ENCODE peak calls at places on chromosome 15, in eight cellular contexts. One of them, this sample, is unnamed. For H3K9me3, the result is how much of the 10 kb centered on the place peaks cover.

GRCh38 chr15:47196057-47196456 is 521.2 kb upstream of the SEMA6D start:
- DNase-seq in psoas muscle: peak
- DNase-seq in upper lobe of right lung: peak
- DNase-seq in astrocyte: peak
- DNase-seq in left ventricle myocardium inferior: peak
- DNase-seq in SJSA1: peak
- DNase-seq in iPS DF 6.9: peak
- DNase-seq in transverse colon: peak
- DNase-seq in this sample: peak

GRCh38 chr15:100383302-100384107 is 41.7 kb upstream of the ADAMTS17 start:
- DNase-seq in astrocyte: peak
- DNase-seq in SJSA1: no peak
- DNase-seq in transverse colon: peak
- DNase-seq in upper lobe of right lung: no peak
- DNase-seq in iPS DF 6.9: no peak
- DNase-seq in left ventricle myocardium inferior: no peak
- DNase-seq in psoas muscle: no peak
- DNase-seq in this sample: no peak

GRCh38 chr15:39583586-39584265 is 2.8 kb downstream of the THBS1 start:
- DNase-seq in transverse colon: peak
- DNase-seq in upper lobe of right lung: no peak
- DNase-seq in SJSA1: peak
- DNase-seq in astrocyte: no peak
- DNase-seq in psoas muscle: no peak
- DNase-seq in iPS DF 6.9: no peak
- DNase-seq in left ventricle myocardium inferior: no peak
- DNase-seq in this sample: no peak

GRCh38 chr15:74978503-74978902 is 16.9 kb upstream of the SCAMP5 start:
- DNase-seq in upper lobe of right lung: no peak
- DNase-seq in transverse colon: no peak
- DNase-seq in left ventricle myocardium inferior: no peak
- DNase-seq in astrocyte: no peak
- DNase-seq in iPS DF 6.9: no peak
- DNase-seq in SJSA1: peak
- DNase-seq in psoas muscle: no peak
- DNase-seq in this sample: no peak

GRCh38 chr15:94135748-94136147 is 95.6 kb upstream of the MCTP2 start:
- DNase-seq in SJSA1: no peak
- DNase-seq in transverse colon: no peak
- DNase-seq in left ventricle myocardium inferior: no peak
- DNase-seq in astrocyte: no peak
- DNase-seq in upper lobe of right lung: no peak
- DNase-seq in psoas muscle: no peak
- DNase-seq in iPS DF 6.9: no peak
- DNase-seq in this sample: no peak

GRCh38 chr15:70714575-70714974 is 48.8 kb downstream of the UACA start:
- DNase-seq in SJSA1: no peak
- DNase-seq in transverse colon: no peak
- DNase-seq in upper lobe of right lung: no peak
- DNase-seq in astrocyte: peak
- DNase-seq in iPS DF 6.9: no peak
- DNase-seq in left ventricle myocardium inferior: no peak
- DNase-seq in psoas muscle: no peak
- DNase-seq in this sample: no peak

GRCh38 chr15:82951472-82952155 is 906 bp downstream of the HOMER2 start:
- DNase-seq in left ventricle myocardium inferior: no peak
- DNase-seq in upper lobe of right lung: no peak
- DNase-seq in SJSA1: no peak
- DNase-seq in astrocyte: peak
- DNase-seq in iPS DF 6.9: no peak
- DNase-seq in transverse colon: no peak
- DNase-seq in psoas muscle: no peak
- DNase-seq in this sample: no peak

GRCh38 chr15:48451736-48452135 is 120.5 kb downstream of the DUT start:
- DNase-seq in SJSA1: no peak
- DNase-seq in astrocyte: no peak
- DNase-seq in upper lobe of right lung: no peak
- DNase-seq in transverse colon: no peak
- DNase-seq in left ventricle myocardium inferior: no peak
- DNase-seq in psoas muscle: no peak
- DNase-seq in iPS DF 6.9: no peak
- DNase-seq in this sample: no peak

GRCh38 chr15:101099183-101099582 is 152.7 kb downstream of the CHSY1 start:
- DNase-seq in transverse colon: no peak
- DNase-seq in SJSA1: no peak
- DNase-seq in left ventricle myocardium inferior: no peak
- DNase-seq in psoas muscle: peak
- DNase-seq in upper lobe of right lung: no peak
- DNase-seq in iPS DF 6.9: no peak
- DNase-seq in astrocyte: no peak
- DNase-seq in this sample: no peak

GRCh38 chr15:101652098-101652782 is at the start of gene TM2D3:
- DNase-seq in transverse colon: peak
- DNase-seq in psoas muscle: peak
- DNase-seq in astrocyte: peak
- DNase-seq in upper lobe of right lung: peak
- DNase-seq in SJSA1: peak
- DNase-seq in iPS DF 6.9: peak
- DNase-seq in left ventricle myocardium inferior: peak
- DNase-seq in this sample: peak

GRCh38 chr15:99703603-99704443 is 29.4 kb downstream of the LYSMD4 start:
- DNase-seq in left ventricle myocardium inferior: no peak
- DNase-seq in SJSA1: no peak
- DNase-seq in transverse colon: no peak
- DNase-seq in upper lobe of right lung: no peak
- DNase-seq in iPS DF 6.9: no peak
- DNase-seq in astrocyte: peak
- DNase-seq in psoas muscle: no peak
- DNase-seq in this sample: no peak

GRCh38 chr15:39845582-39845981 is 62.9 kb upstream of the FSIP1 start:
- DNase-seq in left ventricle myocardium inferior: no peak
- DNase-seq in SJSA1: no peak
- DNase-seq in upper lobe of right lung: no peak
- DNase-seq in psoas muscle: no peak
- DNase-seq in iPS DF 6.9: no peak
- DNase-seq in astrocyte: no peak
- DNase-seq in transverse colon: no peak
- DNase-seq in this sample: no peak

GRCh38 chr15:63226966-63227401 is 37.6 kb downstream of the RAB8B start:
- DNase-seq in left ventricle myocardium inferior: no peak
- DNase-seq in astrocyte: no peak
- DNase-seq in transverse colon: no peak
- DNase-seq in iPS DF 6.9: no peak
- DNase-seq in SJSA1: no peak
- DNase-seq in psoas muscle: no peak
- DNase-seq in upper lobe of right lung: no peak
- DNase-seq in this sample: no peak

GRCh38 chr15:56919708-56920637 is 1.5 kb downstream of the TCF12 start:
- DNase-seq in iPS DF 6.9: no peak
- DNase-seq in left ventricle myocardium inferior: peak
- DNase-seq in psoas muscle: peak
- DNase-seq in upper lobe of right lung: peak
- DNase-seq in transverse colon: peak
- DNase-seq in SJSA1: no peak
- DNase-seq in astrocyte: peak
- DNase-seq in this sample: no peak

GRCh38 chr15:83844742-83845141 is 190.8 kb downstream of the ADAMTSL3 start:
- DNase-seq in iPS DF 6.9: no peak
- DNase-seq in transverse colon: no peak
- DNase-seq in upper lobe of right lung: no peak
- DNase-seq in SJSA1: no peak
- DNase-seq in psoas muscle: no peak
- DNase-seq in left ventricle myocardium inferior: no peak
- DNase-seq in astrocyte: no peak
- DNase-seq in this sample: no peak

GRCh38 chr15:38540516-38540915 is 24.1 kb downstream of the RASGRP1 start:
- DNase-seq in transverse colon: no peak
- DNase-seq in left ventricle myocardium inferior: no peak
- DNase-seq in astrocyte: no peak
- DNase-seq in SJSA1: no peak
- DNase-seq in iPS DF 6.9: no peak
- DNase-seq in upper lobe of right lung: no peak
- DNase-seq in psoas muscle: no peak
- DNase-seq in this sample: no peak

GRCh38 chr15:50907866-50908208 is 646 bp upstream of the AP4E1 start:
- DNase-seq in upper lobe of right lung: no peak
- DNase-seq in iPS DF 6.9: no peak
- DNase-seq in transverse colon: peak
- DNase-seq in psoas muscle: no peak
- DNase-seq in SJSA1: no peak
- DNase-seq in left ventricle myocardium inferior: no peak
- DNase-seq in astrocyte: peak
- DNase-seq in this sample: peak

GRCh38 chr15:60905587-60905986 is 323.5 kb downstream of the RORA start:
- DNase-seq in iPS DF 6.9: no peak
- DNase-seq in left ventricle myocardium inferior: no peak
- DNase-seq in SJSA1: no peak
- DNase-seq in psoas muscle: no peak
- DNase-seq in astrocyte: no peak
- DNase-seq in transverse colon: peak
- DNase-seq in upper lobe of right lung: no peak
- DNase-seq in this sample: peak

GRCh38 chr15:71066983-71067382 is 48.3 kb upstream of the THSD4 start:
- DNase-seq in astrocyte: peak
- DNase-seq in left ventricle myocardium inferior: no peak
- DNase-seq in SJSA1: no peak
- DNase-seq in iPS DF 6.9: no peak
- DNase-seq in psoas muscle: no peak
- DNase-seq in upper lobe of right lung: no peak
- DNase-seq in transverse colon: no peak
- DNase-seq in this sample: no peak

GRCh38 chr15:22257668-22258401 is 177.5 kb downstream of the OR4M2 start:
- DNase-seq in upper lobe of right lung: no peak
- DNase-seq in iPS DF 6.9: no peak
- DNase-seq in SJSA1: no peak
- DNase-seq in psoas muscle: no peak
- DNase-seq in left ventricle myocardium inferior: no peak
- DNase-seq in transverse colon: no peak
- DNase-seq in astrocyte: no peak
- DNase-seq in this sample: no peak

GRCh38 chr15:22262613-22263020 is 182.3 kb downstream of the OR4M2 start:
- DNase-seq in iPS DF 6.9: no peak
- DNase-seq in SJSA1: no peak
- DNase-seq in astrocyte: no peak
- DNase-seq in transverse colon: peak
- DNase-seq in psoas muscle: peak
- DNase-seq in left ventricle myocardium inferior: no peak
- DNase-seq in upper lobe of right lung: peak
- DNase-seq in this sample: peak

GRCh38 chr15:22257047-22257667 is 176.8 kb downstream of the OR4M2 start:
- DNase-seq in iPS DF 6.9: no peak
- DNase-seq in left ventricle myocardium inferior: no peak
- DNase-seq in astrocyte: no peak
- DNase-seq in psoas muscle: no peak
- DNase-seq in upper lobe of right lung: no peak
- DNase-seq in transverse colon: no peak
- DNase-seq in SJSA1: no peak
- DNase-seq in this sample: no peak

GRCh38 chr15:22259881-22260421 is 179.6 kb downstream of the OR4M2 start:
- DNase-seq in upper lobe of right lung: no peak
- DNase-seq in SJSA1: no peak
- DNase-seq in transverse colon: no peak
- DNase-seq in astrocyte: no peak
- DNase-seq in psoas muscle: no peak
- DNase-seq in iPS DF 6.9: no peak
- DNase-seq in left ventricle myocardium inferior: no peak
- DNase-seq in this sample: no peak

GRCh38 chr15:22258402-22259150 is 178.2 kb downstream of the OR4M2 start:
- DNase-seq in left ventricle myocardium inferior: no peak
- DNase-seq in astrocyte: no peak
- DNase-seq in transverse colon: no peak
- DNase-seq in psoas muscle: no peak
- DNase-seq in iPS DF 6.9: no peak
- DNase-seq in SJSA1: no peak
- DNase-seq in upper lobe of right lung: no peak
- DNase-seq in this sample: no peak
- H3K9me3 ChIP-seq in left ventricle myocardium inferior: under half
- H3K9me3 ChIP-seq in astrocyte: under half
- H3K9me3 ChIP-seq in transverse colon: under half
- H3K9me3 ChIP-seq in psoas muscle: under half
- H3K9me3 ChIP-seq in iPS DF 6.9: under half
- H3K9me3 ChIP-seq in SJSA1: under half
- H3K9me3 ChIP-seq in upper lobe of right lung: under half
- H3K9me3 ChIP-seq in this sample: under half

DNA sequence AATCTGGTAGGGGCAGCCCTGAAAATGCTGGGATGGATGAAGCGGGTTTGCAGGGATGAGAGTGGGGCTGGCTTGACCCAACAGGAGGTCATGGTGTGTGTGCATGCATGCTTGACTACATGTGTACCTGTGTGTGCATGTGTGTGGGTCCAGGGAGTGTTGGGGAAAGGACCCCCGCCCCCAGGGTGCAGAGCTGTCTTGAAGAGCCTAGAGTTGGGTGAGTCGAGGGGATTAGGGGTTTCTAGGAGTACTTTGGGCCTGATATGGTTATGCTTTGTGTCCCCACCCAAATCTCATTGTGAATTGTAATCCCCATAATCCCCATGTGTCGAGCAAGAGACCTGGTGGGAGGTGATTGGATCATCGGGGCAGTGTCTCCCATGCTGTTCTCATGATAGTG is 5.0 kb upstream of the LCTL start:
- DNase-seq in transverse colon: no peak
- DNase-seq in SJSA1: no peak
- DNase-seq in psoas muscle: no peak
- DNase-seq in upper lobe of right lung: peak
- DNase-seq in astrocyte: no peak
- DNase-seq in iPS DF 6.9: no peak
- DNase-seq in left ventricle myocardium inferior: no peak
- DNase-seq in this sample: no peak
- H3K27ac ChIP-seq in transverse colon: no peak
- H3K27ac ChIP-seq in SJSA1: no peak
- H3K27ac ChIP-seq in psoas muscle: no peak
- H3K27ac ChIP-seq in upper lobe of right lung: no peak
- H3K27ac ChIP-seq in astrocyte: no peak
- H3K27ac ChIP-seq in iPS DF 6.9: no peak
- H3K27ac ChIP-seq in left ventricle myocardium inferior: no peak
- H3K27ac ChIP-seq in this sample: no peak

GRCh38 chr15:27214032-27214431 is 243.1 kb downstream of the GABRG3 start:
- DNase-seq in left ventricle myocardium inferior: no peak
- DNase-seq in iPS DF 6.9: no peak
- DNase-seq in psoas muscle: no peak
- DNase-seq in transverse colon: no peak
- DNase-seq in SJSA1: no peak
- DNase-seq in astrocyte: no peak
- DNase-seq in upper lobe of right lung: no peak
- DNase-seq in this sample: no peak
- H3K9me3 ChIP-seq in left ventricle myocardium inferior: under half
- H3K9me3 ChIP-seq in iPS DF 6.9: under half
- H3K9me3 ChIP-seq in psoas muscle: under half
- H3K9me3 ChIP-seq in transverse colon: under half
- H3K9me3 ChIP-seq in SJSA1: under half
- H3K9me3 ChIP-seq in astrocyte: under half
- H3K9me3 ChIP-seq in upper lobe of right lung: under half
- H3K9me3 ChIP-seq in this sample: under half

DNA sequence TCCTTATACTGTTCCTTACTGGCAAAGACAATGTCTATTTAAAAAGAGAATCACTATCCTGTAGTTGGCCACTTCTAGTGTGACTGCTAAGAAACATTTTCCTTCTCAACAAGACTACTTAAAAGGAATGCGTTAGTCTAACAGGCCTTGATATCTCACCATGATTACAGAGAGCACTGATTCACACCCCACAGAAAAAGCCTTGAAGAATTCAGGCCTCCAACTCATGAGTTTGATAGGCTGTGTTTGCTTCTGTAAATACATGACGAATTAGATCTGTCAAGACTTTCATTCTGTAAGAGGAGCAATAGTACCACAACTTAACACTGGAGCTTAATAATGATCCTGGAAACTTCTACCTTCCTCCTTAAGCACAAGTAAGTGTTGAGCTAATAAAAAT is 432.8 kb upstream of the NR2F2 start:
- DNase-seq in SJSA1: no peak
- DNase-seq in transverse colon: no peak
- DNase-seq in psoas muscle: no peak
- DNase-seq in upper lobe of right lung: no peak
- DNase-seq in iPS DF 6.9: no peak
- DNase-seq in left ventricle myocardium inferior: no peak
- DNase-seq in astrocyte: peak
- DNase-seq in this sample: no peak
- H3K27ac ChIP-seq in SJSA1: no peak
- H3K27ac ChIP-seq in transverse colon: no peak
- H3K27ac ChIP-seq in psoas muscle: no peak
- H3K27ac ChIP-seq in upper lobe of right lung: no peak
- H3K27ac ChIP-seq in iPS DF 6.9: no peak
- H3K27ac ChIP-seq in left ventricle myocardium inferior: no peak
- H3K27ac ChIP-seq in astrocyte: no peak
- H3K27ac ChIP-seq in this sample: no peak